ENCODE peak calls at places on chromosomes 1 and 21, in nine cellular contexts. A is endothelial cell of umbilical vein; Z is sigmoid colon; V is A549; S is CD4-positive, alpha-beta memory T cell; K is right cardiac atrium; E is neuronal stem cell; T is heart left ventricle; M is CD8-positive, alpha-beta memory T cell. H is an unnamed sample. For H3K4me1, the result is how much of the 10 kb centered on the place peaks cover.

GRCh38 chr1:205699416-205699815 is 19.1 kb upstream of the SLC45A3 start:
- DNase-seq in A (no peak), V (no peak), Z (no peak), K (no peak), T (no peak), M (no peak), S (no peak), E (no peak), H (no peak)

GRCh38 chr1:243598433-243598832 is 251.6 kb downstream of the AKT3 start:
- DNase-seq in Z (no peak), K (no peak), S (peak), M (no peak), E (no peak), V (no peak), A (no peak), T (no peak), H (no peak)

GRCh38 chr1:113133038-113133437 is 60.0 kb downstream of the LRIG2 start:
- DNase-seq in Z (no peak), E (no peak), M (no peak), K (no peak), A (no peak), S (no peak), V (no peak), T (no peak), H (no peak)

GRCh38 chr1:175158133-175158532 is 34.4 kb downstream of the KIAA0040 start:
- DNase-seq in E (no peak), S (no peak), T (no peak), Z (no peak), V (no peak), A (no peak), K (no peak), M (no peak), H (no peak)

GRCh38 chr1:63642901-63643300 is 49.7 kb downstream of the PGM1 start:
- DNase-seq in T (no peak), V (no peak), S (no peak), M (no peak), Z (no peak), E (no peak), A (no peak), K (no peak), H (no peak)

GRCh38 chr1:243264718-243265117 is 8.9 kb downstream of the SDCCAG8 start:
- DNase-seq in T (no peak), K (no peak), Z (no peak), E (no peak), M (no peak), S (no peak), A (peak), V (no peak), H (no peak)

GRCh38 chr1:178196631-178197030 is 102.7 kb downstream of the RASAL2 start:
- DNase-seq in E (no peak), K (no peak), V (no peak), S (no peak), M (no peak), T (no peak), A (no peak), Z (no peak), H (no peak)

GRCh38 chr1:40078512-40079333 is 18.3 kb downstream of the PPT1 start:
- DNase-seq in K (no peak), A (peak), E (peak), Z (no peak), V (peak), T (no peak), S (peak), M (peak), H (peak)

GRCh38 chr21:42124081-42124480 is 53.0 kb downstream of the UMODL1 start:
- DNase-seq in A (no peak), S (no peak), Z (no peak), K (no peak), T (peak), V (no peak), E (no peak), M (no peak), H (no peak)

GRCh38 chr1:40595623-40596022 is 64.2 kb downstream of the ZNF684 start:
- DNase-seq in M (no peak), S (no peak), K (no peak), T (no peak), A (no peak), E (no peak), V (no peak), Z (no peak), H (no peak)

GRCh38 chr1:89565521-89565920 is 40.9 kb downstream of the LRRC8B start:
- DNase-seq in A (no peak), T (no peak), E (no peak), S (no peak), V (no peak), M (no peak), K (no peak), Z (no peak), H (no peak)

GRCh38 chr21:31180256-31181088 is 142.2 kb upstream of the KRTAP19-8 start:
- DNase-seq in Z (no peak), S (peak), A (peak), T (no peak), E (no peak), V (peak), M (no peak), K (no peak), H (no peak)

GRCh38 chr1:67250051-67250653 is 57.5 kb upstream of the IL12RB2 start:
- DNase-seq in T (no peak), M (no peak), K (no peak), A (no peak), Z (no peak), S (no peak), V (no peak), E (no peak), H (no peak)

GRCh38 chr1:212967767-212968166 is 17.4 kb downstream of the VASH2 start:
- DNase-seq in Z (peak), V (peak), T (no peak), S (no peak), A (no peak), K (no peak), M (no peak), E (no peak), H (no peak)

GRCh38 chr1:31372961-31373896 is at the start of gene FABP3:
- DNase-seq in K (peak), V (no peak), M (no peak), E (peak), S (no peak), Z (peak), T (peak), A (peak), H (peak)

GRCh38 chr1:8851060-8851459 is 27.4 kb downstream of the ENO1 start:
- DNase-seq in V (no peak), T (no peak), K (no peak), M (no peak), S (no peak), E (no peak), Z (no peak), A (no peak), H (no peak)

GRCh38 chr21:46040707-46041106 is 57.2 kb upstream of the COL6A2 start:
- DNase-seq in M (no peak), K (no peak), S (no peak), Z (no peak), V (no peak), A (no peak), E (no peak), T (no peak), H (no peak)

GRCh38 chr1:153984125-153984899 is 1.8 kb downstream of the RAB13 start:
- DNase-seq in V (no peak), S (no peak), A (no peak), E (no peak), M (no peak), K (no peak), T (no peak), Z (no peak), H (no peak)

GRCh38 chr1:229718177-229718576 is 92.1 kb downstream of the URB2 start:
- DNase-seq in S (no peak), M (no peak), Z (no peak), E (no peak), V (no peak), K (no peak), A (no peak), T (no peak), H (no peak)

GRCh38 chr1:109242387-109242786 is 7.0 kb upstream of the CELSR2 start:
- DNase-seq in K (peak), E (no peak), A (no peak), T (no peak), S (no peak), V (no peak), Z (peak), M (no peak), H (no peak)

GRCh38 chr1:206705187-206705586 is 20.5 kb downstream of the MAPKAPK2 start:
- DNase-seq in S (no peak), E (peak), K (peak), A (no peak), Z (peak), T (peak), M (no peak), V (no peak), H (no peak)

DNA sequence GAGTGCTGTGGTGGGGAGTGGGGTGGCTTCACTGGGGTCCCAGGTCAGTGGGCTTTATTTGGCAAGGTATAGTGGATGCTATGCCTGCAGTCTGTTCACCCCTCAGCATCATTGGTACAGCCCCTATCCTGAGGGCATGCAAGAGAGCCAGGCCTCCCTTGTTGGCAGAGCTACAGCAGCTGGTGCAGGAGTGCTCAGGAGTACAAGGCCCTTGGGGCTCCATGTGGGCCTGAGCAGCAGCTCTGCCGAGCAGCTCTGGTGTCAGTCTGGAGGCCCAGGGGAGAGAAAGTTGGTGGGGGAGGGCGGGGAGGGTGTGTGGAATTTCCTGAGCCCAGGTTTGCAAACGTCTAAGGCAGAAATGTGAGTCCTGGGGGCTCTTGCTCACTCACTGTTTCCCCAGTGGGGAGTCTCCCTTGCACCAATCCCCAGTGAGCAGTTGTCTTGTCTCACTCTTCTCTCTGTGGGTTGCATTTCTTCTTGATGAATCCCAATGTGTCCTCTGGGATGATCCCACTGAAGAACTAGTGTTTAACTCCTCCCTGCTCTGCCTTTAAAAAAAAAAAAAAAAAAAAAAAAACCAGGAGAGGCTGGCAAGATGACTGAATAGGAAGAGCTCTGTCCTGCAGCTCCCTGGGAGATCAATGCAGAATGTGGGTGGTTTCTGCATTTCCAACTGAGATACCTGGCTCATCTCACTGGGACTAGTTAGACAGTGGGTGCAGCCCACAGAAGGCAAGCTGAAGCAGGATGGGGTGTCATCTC is 39.5 kb upstream of the CYP4X1 start:
- DNase-seq in S (no peak), M (no peak), T (no peak), E (no peak), A (no peak), K (no peak), V (no peak), Z (no peak), H (no peak)
- H3K4me3 ChIP-seq in S (no peak), M (no peak), T (no peak), E (no peak), A (no peak), K (no peak), V (no peak), Z (no peak), H (no peak)

GRCh38 chr1:200895801-200896570 is 1.3 kb downstream of the INAVA start:
- DNase-seq in V (peak), E (no peak), S (no peak), Z (no peak), A (no peak), M (no peak), K (no peak), T (no peak), H (peak)
- H3K27ac ChIP-seq in V (peak), E (no peak), S (no peak), Z (peak), A (no peak), M (no peak), K (no peak), T (no peak), H (peak)

GRCh38 chr1:77850082-77850481 is 38.3 kb upstream of the NEXN start:
- DNase-seq in K (no peak), T (no peak), A (no peak), E (no peak), Z (no peak), M (no peak), S (no peak), V (no peak), H (no peak)
- H3K4me1 ChIP-seq in K (under half), T (under half), A (under half), E (under half), Z (under half), M (under half), S (under half), V (under half), H (under half)

GRCh38 chr1:61130338-61131000 is 48.1 kb downstream of the NFIA start:
- DNase-seq in Z (no peak), A (no peak), E (no peak), M (no peak), S (no peak), T (no peak), K (no peak), V (no peak), H (no peak)

GRCh38 chr1:61131248-61131647 is 48.9 kb downstream of the NFIA start:
- DNase-seq in A (no peak), E (no peak), T (no peak), S (no peak), V (no peak), K (no peak), M (no peak), Z (no peak), H (no peak)

GRCh38 chr1:61132176-61133047 is 50.1 kb downstream of the NFIA start:
- DNase-seq in T (no peak), M (no peak), E (no peak), K (no peak), Z (no peak), S (no peak), A (peak), V (no peak), H (no peak)

GRCh38 chr1:61133048-61134019 is 51.0 kb downstream of the NFIA start:
- DNase-seq in A (no peak), Z (no peak), M (no peak), E (no peak), T (no peak), K (no peak), S (no peak), V (no peak), H (no peak)

DNA sequence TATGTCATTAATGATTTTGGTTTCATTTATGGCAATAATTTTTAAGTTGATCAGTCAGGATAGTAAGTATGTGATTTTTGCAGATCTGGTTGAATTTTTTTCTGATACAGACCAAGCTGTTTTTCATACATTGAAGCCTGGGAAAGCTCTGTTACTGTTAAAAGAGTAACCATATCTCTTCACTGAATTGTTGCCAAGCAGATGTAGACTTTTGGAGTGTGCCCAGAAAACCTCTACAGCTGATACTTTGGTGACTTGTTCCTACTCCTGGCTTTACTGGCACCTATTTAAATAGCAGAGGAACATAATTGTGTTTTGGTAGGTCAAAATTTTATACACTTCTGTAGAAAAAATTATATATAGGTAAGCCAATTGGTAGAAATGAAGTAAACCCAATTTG is 49.4 kb downstream of the NFIA start:
- DNase-seq in T (no peak), A (peak), K (no peak), E (no peak), V (no peak), M (no peak), S (no peak), Z (no peak), H (no peak)
- H3K4me3 ChIP-seq in T (peak), A (no peak), K (no peak), E (no peak), V (no peak), M (no peak), S (no peak), Z (no peak), H (no peak)

GRCh38 chr1:156681196-156681595 is 4.0 kb upstream of the NES start:
- DNase-seq in V (no peak), E (no peak), T (no peak), S (no peak), Z (no peak), A (no peak), K (peak), M (no peak), H (no peak)
- H3K27ac ChIP-seq in V (no peak), E (no peak), T (no peak), S (no peak), Z (no peak), A (no peak), K (no peak), M (no peak), H (no peak)

DNA sequence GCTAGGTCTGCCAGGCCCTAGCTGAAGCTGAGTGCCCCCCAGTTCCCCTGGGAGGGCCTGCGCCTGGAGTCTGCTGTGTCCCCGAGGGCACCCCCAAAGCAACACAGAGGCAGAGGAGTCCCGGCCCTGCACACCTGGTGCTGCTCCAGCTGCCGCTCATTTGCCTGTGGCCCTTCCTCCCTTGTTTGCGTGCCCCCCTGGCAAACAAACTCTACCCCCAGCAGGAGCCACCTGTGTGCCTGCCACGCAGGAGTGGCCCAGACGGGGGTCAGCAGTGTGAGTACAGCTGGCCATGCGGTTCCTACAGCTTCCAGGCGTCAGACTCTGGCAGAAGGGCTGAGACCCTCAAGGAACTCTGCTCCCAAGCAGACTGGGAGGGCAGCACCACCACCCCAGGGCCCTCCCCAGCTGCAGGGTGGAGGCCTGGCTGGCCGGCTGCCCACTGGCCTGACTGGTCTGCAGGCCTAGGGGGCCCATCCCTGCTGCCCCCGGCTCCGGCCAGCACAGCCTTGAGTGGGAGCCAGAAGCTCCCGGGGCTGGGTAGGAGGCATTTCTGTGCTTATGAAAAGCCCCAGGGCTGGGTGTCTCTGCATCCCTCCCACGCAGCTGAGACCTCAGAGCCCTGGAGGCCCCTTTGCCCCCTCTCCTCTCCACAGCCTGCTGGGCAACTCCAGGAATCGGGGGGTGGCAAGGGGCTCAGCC is 563 bp upstream of the TAS1R3 start:
- DNase-seq in E (no peak), K (no peak), Z (no peak), V (no peak), S (no peak), A (no peak), M (no peak), T (no peak), H (no peak)
- H3K4me1 ChIP-seq in E (under half), K (under half), Z (under half), V (under half), S (under half), A (under half), M (under half), T (under half), H (under half)

GRCh38 chr1:23800396-23801337 is at the start of gene GALE:
- DNase-seq in T (peak), A (peak), S (peak), Z (peak), V (peak), K (peak), M (peak), E (peak), H (peak)

GRCh38 chr1:23797478-23798448 is 2.8 kb downstream of the GALE start:
- DNase-seq in E (no peak), M (no peak), K (no peak), V (no peak), A (no peak), T (no peak), Z (no peak), S (no peak), H (no peak)

GRCh38 chr1:23799570-23800395 is 771 bp downstream of the GALE start:
- DNase-seq in Z (no peak), K (peak), A (peak), E (peak), V (peak), T (peak), S (peak), M (no peak), H (peak)

GRCh38 chr1:23799255-23799569 is 1.3 kb downstream of the GALE start:
- DNase-seq in Z (no peak), E (no peak), V (no peak), K (no peak), T (no peak), M (no peak), S (no peak), A (no peak), H (no peak)

GRCh38 chr1:23798662-23799142 is 1.9 kb downstream of the GALE start:
- DNase-seq in E (no peak), K (no peak), S (no peak), A (no peak), Z (no peak), V (no peak), M (no peak), T (no peak), H (peak)
- H3K4me3 ChIP-seq in E (peak), K (no peak), S (no peak), A (no peak), Z (no peak), V (peak), M (no peak), T (peak), H (no peak)

H was measured in body of pancreas.